ENCODE peak calls at places on chromosomes 13 and 19, in four cellular contexts. One of them, this sample, is unnamed.

GRCh38 chr19:29681422-29682235 is 16.4 kb downstream of the PLEKHF1 start:
- DNase-seq in fibroblast of mammary gland: no peak
- DNase-seq in endothelial cell: no peak
- DNase-seq in activated B cell treated with CpG ODN at 0.5 μM for 24 hours: no peak
- DNase-seq in this sample: no peak

GRCh38 chr19:38263696-38264485 is 482 bp upstream of the SPINT2 start:
- DNase-seq in endothelial cell: no peak
- DNase-seq in activated B cell treated with CpG ODN at 0.5 μM for 24 hours: peak; percentile 86
- DNase-seq in fibroblast of mammary gland: no peak
- DNase-seq in this sample: no peak

GRCh38 chr13:34161829-34162544 is 344.0 kb downstream of the RFC3 start:
- DNase-seq in activated B cell treated with CpG ODN at 0.5 μM for 24 hours: no peak
- DNase-seq in fibroblast of mammary gland: peak; percentile 88
- DNase-seq in endothelial cell: no peak
- DNase-seq in this sample: no peak

GRCh38 chr19:926595-927043 is 784 bp downstream of the ARID3A start:
- DNase-seq in endothelial cell: no peak
- DNase-seq in activated B cell treated with CpG ODN at 0.5 μM for 24 hours: peak; percentile 64
- DNase-seq in fibroblast of mammary gland: peak; percentile 45
- DNase-seq in this sample: peak; percentile 68

GRCh38 chr19:44955500-44956439 is 590 bp downstream of the CLPTM1 start:
- DNase-seq in activated B cell treated with CpG ODN at 0.5 μM for 24 hours: no peak
- DNase-seq in endothelial cell: no peak
- DNase-seq in fibroblast of mammary gland: no peak
- DNase-seq in this sample: no peak

GRCh38 chr13:35693142-35693784 is 216.8 kb upstream of the MAB21L1 start:
- DNase-seq in activated B cell treated with CpG ODN at 0.5 μM for 24 hours: no peak
- DNase-seq in endothelial cell: no peak
- DNase-seq in fibroblast of mammary gland: peak; percentile 28
- DNase-seq in this sample: no peak

GRCh38 chr13:51629711-51630575 is 45.7 kb downstream of the WDFY2 start:
- DNase-seq in endothelial cell: no peak
- DNase-seq in fibroblast of mammary gland: no peak
- DNase-seq in activated B cell treated with CpG ODN at 0.5 μM for 24 hours: no peak
- DNase-seq in this sample: no peak

GRCh38 chr13:58960909-58961308 is 1202.8 kb downstream of the DIAPH3 start:
- DNase-seq in fibroblast of mammary gland: peak; percentile 1
- DNase-seq in endothelial cell: no peak
- DNase-seq in activated B cell treated with CpG ODN at 0.5 μM for 24 hours: no peak
- DNase-seq in this sample: no peak

GRCh38 chr19:17873661-17874422 is 2.1 kb downstream of the SLC5A5 start:
- DNase-seq in activated B cell treated with CpG ODN at 0.5 μM for 24 hours: peak; percentile 50
- DNase-seq in endothelial cell: peak; percentile 57
- DNase-seq in fibroblast of mammary gland: no peak
- DNase-seq in this sample: no peak

GRCh38 chr19:14502334-14503092 is 6.6 kb upstream of the GIPC1 start:
- DNase-seq in fibroblast of mammary gland: no peak
- DNase-seq in activated B cell treated with CpG ODN at 0.5 μM for 24 hours: no peak
- DNase-seq in endothelial cell: no peak
- DNase-seq in this sample: no peak

GRCh38 chr13:100892981-100893380 is 218.4 kb upstream of the TMTC4 start:
- DNase-seq in endothelial cell: no peak
- DNase-seq in activated B cell treated with CpG ODN at 0.5 μM for 24 hours: no peak
- DNase-seq in fibroblast of mammary gland: no peak
- DNase-seq in this sample: no peak

GRCh38 chr13:41694902-41695301 is 237.6 kb downstream of the RGCC start:
- DNase-seq in activated B cell treated with CpG ODN at 0.5 μM for 24 hours: no peak
- DNase-seq in endothelial cell: no peak
- DNase-seq in fibroblast of mammary gland: peak; percentile 98
- DNase-seq in this sample: no peak

GRCh38 chr13:24613755-24614154 is 66.5 kb upstream of the ATP12A start:
- DNase-seq in activated B cell treated with CpG ODN at 0.5 μM for 24 hours: no peak
- DNase-seq in endothelial cell: no peak
- DNase-seq in fibroblast of mammary gland: no peak
- DNase-seq in this sample: no peak

GRCh38 chr13:83184819-83185218 is 697.5 kb downstream of the SLITRK1 start:
- DNase-seq in fibroblast of mammary gland: peak; percentile 68
- DNase-seq in endothelial cell: no peak
- DNase-seq in activated B cell treated with CpG ODN at 0.5 μM for 24 hours: no peak
- DNase-seq in this sample: no peak

GRCh38 chr19:2575734-2576481 is 100.0 kb downstream of the GADD45B start:
- DNase-seq in fibroblast of mammary gland: peak; percentile 96
- DNase-seq in endothelial cell: no peak
- DNase-seq in activated B cell treated with CpG ODN at 0.5 μM for 24 hours: no peak
- DNase-seq in this sample: no peak

GRCh38 chr13:78137404-78138142 is 218.9 kb upstream of the EDNRB start:
- DNase-seq in activated B cell treated with CpG ODN at 0.5 μM for 24 hours: peak; percentile 18
- DNase-seq in fibroblast of mammary gland: peak; percentile 74
- DNase-seq in endothelial cell: peak; percentile 42
- DNase-seq in this sample: no peak

GRCh38 chr13:27919299-27919933 is 384 bp upstream of the PDX1 start:
- DNase-seq in fibroblast of mammary gland: no peak
- DNase-seq in activated B cell treated with CpG ODN at 0.5 μM for 24 hours: no peak
- DNase-seq in endothelial cell: no peak
- DNase-seq in this sample: no peak

GRCh38 chr19:34495416-34495815 is 13.9 kb downstream of the WTIP start:
- DNase-seq in activated B cell treated with CpG ODN at 0.5 μM for 24 hours: no peak
- DNase-seq in endothelial cell: no peak
- DNase-seq in fibroblast of mammary gland: no peak
- DNase-seq in this sample: no peak

GRCh38 chr13:31032574-31033095 is 100.2 kb downstream of the TEX26 start:
- DNase-seq in endothelial cell: no peak
- DNase-seq in activated B cell treated with CpG ODN at 0.5 μM for 24 hours: no peak
- DNase-seq in fibroblast of mammary gland: peak; percentile 17
- DNase-seq in this sample: no peak

GRCh38 chr13:103883152-103883551 is 816.9 kb upstream of the SLC10A2 start:
- DNase-seq in endothelial cell: peak; percentile 60
- DNase-seq in fibroblast of mammary gland: peak; percentile 87
- DNase-seq in activated B cell treated with CpG ODN at 0.5 μM for 24 hours: no peak
- DNase-seq in this sample: peak; percentile 74

GRCh38 chr13:36148436-36148835 is 17.3 kb upstream of the DCLK1 start:
- DNase-seq in endothelial cell: no peak
- DNase-seq in activated B cell treated with CpG ODN at 0.5 μM for 24 hours: no peak
- DNase-seq in fibroblast of mammary gland: peak; percentile 59
- DNase-seq in this sample: no peak

GRCh38 chr13:40974460-40975407 is 44.4 kb downstream of the ELF1 start:
- DNase-seq in fibroblast of mammary gland: peak; percentile 60
- DNase-seq in activated B cell treated with CpG ODN at 0.5 μM for 24 hours: no peak
- DNase-seq in endothelial cell: peak; percentile 38
- DNase-seq in this sample: no peak

GRCh38 chr19:18257503-18258470 is 16.5 kb downstream of the IQCN start:
- DNase-seq in activated B cell treated with CpG ODN at 0.5 μM for 24 hours: no peak
- DNase-seq in endothelial cell: no peak
- DNase-seq in fibroblast of mammary gland: no peak
- DNase-seq in this sample: no peak

GRCh38 chr19:30229524-30230174 is 142.5 kb upstream of the ZNF536 start:
- DNase-seq in fibroblast of mammary gland: no peak
- DNase-seq in endothelial cell: no peak
- DNase-seq in activated B cell treated with CpG ODN at 0.5 μM for 24 hours: no peak
- DNase-seq in this sample: no peak

GRCh38 chr13:29140277-29140676 is 320.1 kb downstream of the MTUS2 start:
- DNase-seq in fibroblast of mammary gland: peak; percentile 1
- DNase-seq in endothelial cell: no peak
- DNase-seq in activated B cell treated with CpG ODN at 0.5 μM for 24 hours: no peak
- DNase-seq in this sample: no peak

DNA sequence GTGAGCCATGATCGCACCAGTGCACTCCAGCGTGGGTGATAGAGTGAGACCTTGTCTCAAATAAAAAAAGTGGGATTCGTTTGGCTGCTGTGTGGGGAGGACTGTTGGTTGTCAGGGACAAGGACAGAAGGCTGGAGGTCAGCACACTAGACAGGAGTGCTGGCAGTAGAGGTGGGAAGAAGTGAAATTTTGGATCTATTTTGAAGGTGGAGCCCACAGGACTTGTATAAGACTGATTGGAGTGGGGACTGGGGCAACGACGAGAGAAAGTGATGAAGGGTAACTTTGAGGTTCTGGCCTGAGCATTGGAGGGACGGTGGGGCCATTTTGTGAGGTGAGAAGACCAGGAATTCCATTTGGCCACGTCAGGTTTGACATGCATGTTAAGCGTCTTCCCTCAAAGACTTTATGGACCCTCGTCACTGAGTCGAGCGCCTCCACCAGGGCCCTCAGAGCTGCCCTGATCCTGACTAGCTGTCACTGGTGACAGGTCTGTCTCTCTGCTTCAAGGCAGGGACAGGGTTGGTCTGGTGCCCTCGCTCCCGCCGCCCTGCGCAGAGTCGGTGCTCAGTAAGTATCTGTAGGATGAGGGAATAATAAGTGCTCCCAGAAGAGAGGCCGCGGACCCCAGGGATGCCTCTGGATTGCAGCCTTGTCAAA is 673 bp downstream of the CTU1 start:
- DNase-seq in activated B cell treated with CpG ODN at 0.5 μM for 24 hours: no peak
- DNase-seq in fibroblast of mammary gland: peak; percentile 36
- DNase-seq in endothelial cell: peak; percentile 18
- DNase-seq in this sample: no peak
- TF ChIP-seq CTCF in activated B cell treated with CpG ODN at 0.5 μM for 24 hours: no peak
- TF ChIP-seq CTCF in fibroblast of mammary gland: no peak
- TF ChIP-seq CTCF in endothelial cell: no peak
- TF ChIP-seq CTCF in this sample: no peak

GRCh38 chr19:16325161-16325527 is 518 bp downstream of the KLF2 start:
- DNase-seq in endothelial cell: peak; percentile 44
- DNase-seq in activated B cell treated with CpG ODN at 0.5 μM for 24 hours: peak; percentile 62
- DNase-seq in fibroblast of mammary gland: no peak
- DNase-seq in this sample: no peak
- TF ChIP-seq CTCF in endothelial cell: no peak
- TF ChIP-seq CTCF in activated B cell treated with CpG ODN at 0.5 μM for 24 hours: no peak
- TF ChIP-seq CTCF in fibroblast of mammary gland: no peak
- TF ChIP-seq CTCF in this sample: peak; percentile 26

GRCh38 chr19:11261902-11262839 is at the start of gene DOCK6:
- DNase-seq in fibroblast of mammary gland: no peak
- DNase-seq in activated B cell treated with CpG ODN at 0.5 μM for 24 hours: peak; percentile 37
- DNase-seq in endothelial cell: peak; percentile 54
- DNase-seq in this sample: no peak
- TF ChIP-seq CTCF in fibroblast of mammary gland: no peak
- TF ChIP-seq CTCF in activated B cell treated with CpG ODN at 0.5 μM for 24 hours: no peak
- TF ChIP-seq CTCF in endothelial cell: no peak
- TF ChIP-seq CTCF in this sample: peak; percentile 65

DNA sequence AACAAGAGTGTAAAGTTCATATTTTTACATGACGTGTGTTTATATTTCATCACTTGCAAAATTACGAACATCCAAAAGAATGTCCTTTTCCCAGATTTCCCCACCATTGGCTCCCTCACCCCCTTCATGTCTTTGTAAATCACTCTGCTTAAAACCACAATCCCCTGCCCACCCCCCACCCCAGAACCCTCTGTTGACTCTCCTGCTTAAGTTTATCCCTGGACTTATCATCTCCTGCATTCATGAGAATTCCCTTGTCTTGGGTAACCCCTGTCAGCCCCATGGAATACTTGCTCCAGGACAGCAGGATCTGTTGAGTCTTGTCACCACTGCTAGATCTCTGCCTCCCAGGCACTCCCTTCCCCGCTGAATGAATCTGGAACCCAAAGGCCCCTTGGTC is 109.9 kb downstream of the COL4A1 start:
- DNase-seq in activated B cell treated with CpG ODN at 0.5 μM for 24 hours: no peak
- DNase-seq in fibroblast of mammary gland: peak; percentile 7
- DNase-seq in endothelial cell: no peak
- DNase-seq in this sample: no peak
- TF ChIP-seq CTCF in activated B cell treated with CpG ODN at 0.5 μM for 24 hours: no peak
- TF ChIP-seq CTCF in fibroblast of mammary gland: no peak
- TF ChIP-seq CTCF in endothelial cell: no peak
- TF ChIP-seq CTCF in this sample: no peak

GRCh38 chr13:21913010-21913409 is 242.1 kb downstream of the FGF9 start:
- DNase-seq in fibroblast of mammary gland: no peak
- DNase-seq in activated B cell treated with CpG ODN at 0.5 μM for 24 hours: no peak
- DNase-seq in endothelial cell: peak; percentile 42
- DNase-seq in this sample: no peak
- TF ChIP-seq CTCF in fibroblast of mammary gland: no peak
- TF ChIP-seq CTCF in activated B cell treated with CpG ODN at 0.5 μM for 24 hours: no peak
- TF ChIP-seq CTCF in endothelial cell: peak; percentile 51
- TF ChIP-seq CTCF in this sample: no peak

DNA sequence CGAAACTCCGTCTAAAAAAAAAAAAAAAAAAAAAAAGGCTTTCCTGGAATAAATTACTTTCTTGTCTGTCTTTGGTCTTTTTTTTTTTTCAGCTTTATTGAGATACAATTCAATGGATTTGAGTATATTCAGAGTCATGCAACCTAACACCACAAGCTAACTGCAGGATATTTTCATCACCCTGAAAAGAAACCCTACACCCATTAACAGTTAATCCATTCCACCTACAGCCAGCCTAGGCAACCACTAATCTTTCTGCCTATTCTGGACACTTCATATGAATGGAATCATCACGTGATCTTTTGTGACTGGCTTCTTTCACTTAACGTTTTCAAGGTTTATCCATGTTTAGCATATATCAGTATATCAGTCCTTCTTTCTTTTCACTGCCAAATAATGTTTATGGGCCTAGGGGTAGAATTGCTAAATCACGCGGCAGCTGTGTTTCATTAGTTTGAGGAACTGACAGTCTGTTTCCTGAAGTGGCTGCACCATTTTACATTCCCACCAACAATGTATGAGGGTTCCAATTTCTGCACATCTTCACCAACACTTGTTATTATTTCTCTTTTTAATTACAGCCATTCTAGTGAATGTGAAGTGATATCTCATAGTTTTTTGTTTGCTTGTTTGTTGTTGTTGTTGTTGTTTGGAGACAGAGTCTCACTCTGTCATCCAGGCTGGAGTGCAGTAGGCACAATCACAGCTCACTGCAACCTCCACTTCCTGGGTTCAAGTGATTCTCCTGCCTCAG is 19.9 kb downstream of the LRFN3 start:
- DNase-seq in fibroblast of mammary gland: no peak
- DNase-seq in activated B cell treated with CpG ODN at 0.5 μM for 24 hours: no peak
- DNase-seq in endothelial cell: no peak
- DNase-seq in this sample: no peak
- TF ChIP-seq CTCF in fibroblast of mammary gland: no peak
- TF ChIP-seq CTCF in activated B cell treated with CpG ODN at 0.5 μM for 24 hours: no peak
- TF ChIP-seq CTCF in endothelial cell: no peak
- TF ChIP-seq CTCF in this sample: no peak

This sample was measured in type B pancreatic cell.